ENCODE peak calls at places on chromosomes 16 and 17, in seven cellular contexts. K, E, M, O, P, Q and B are unnamed samples.

GRCh38 chr17:44209786-44210341 is 9.6 kb downstream of the UBTF start:
- DNase-seq in E (no peak), Q (no peak), K (no peak), P (no peak), M (no peak), O (no peak), B (no peak)

GRCh38 chr17:5373112-5373511 is 46.4 kb downstream of the NUP88 start:
- DNase-seq in E (no peak), O (no peak), M (no peak), P (no peak), Q (no peak), K (no peak), B (no peak)

GRCh38 chr16:84738255-84739038 is 38.6 kb downstream of the USP10 start:
- DNase-seq in M (peak), O (peak), E (peak), Q (peak), K (peak), P (peak), B (peak)

GRCh38 chr17:35217107-35217506 is 22.9 kb upstream of the SLC35G3 start:
- DNase-seq in E (no peak), Q (no peak), O (no peak), P (no peak), K (no peak), M (no peak), B (no peak)

GRCh38 chr17:58096892-58097291 is 13.7 kb downstream of the DYNLL2 start:
- DNase-seq in Q (no peak), O (no peak), K (no peak), P (no peak), M (no peak), E (no peak), B (no peak)

GRCh38 chr17:7213895-7214299 is 5.7 kb downstream of the DLG4 start:
- DNase-seq in O (no peak), P (peak), M (peak), Q (peak), K (peak), E (peak), B (peak)

GRCh38 chr16:5490499-5490898 is 392.9 kb upstream of the EEF2KMT start:
- DNase-seq in O (peak), K (peak), Q (peak), M (no peak), P (no peak), E (peak), B (no peak)

GRCh38 chr17:2433696-2434095 is 32.8 kb upstream of the MNT start:
- DNase-seq in M (no peak), E (no peak), O (no peak), Q (no peak), P (no peak), K (no peak), B (no peak)

GRCh38 chr17:16986391-16986790 is 14.5 kb upstream of the TNFRSF13B start:
- DNase-seq in O (no peak), M (no peak), E (no peak), Q (no peak), K (no peak), P (no peak), B (no peak)

GRCh38 chr17:58535431-58535830 is 21.0 kb upstream of the MTMR4 start:
- DNase-seq in P (no peak), O (no peak), M (no peak), Q (no peak), E (no peak), K (no peak), B (no peak)

DNA sequence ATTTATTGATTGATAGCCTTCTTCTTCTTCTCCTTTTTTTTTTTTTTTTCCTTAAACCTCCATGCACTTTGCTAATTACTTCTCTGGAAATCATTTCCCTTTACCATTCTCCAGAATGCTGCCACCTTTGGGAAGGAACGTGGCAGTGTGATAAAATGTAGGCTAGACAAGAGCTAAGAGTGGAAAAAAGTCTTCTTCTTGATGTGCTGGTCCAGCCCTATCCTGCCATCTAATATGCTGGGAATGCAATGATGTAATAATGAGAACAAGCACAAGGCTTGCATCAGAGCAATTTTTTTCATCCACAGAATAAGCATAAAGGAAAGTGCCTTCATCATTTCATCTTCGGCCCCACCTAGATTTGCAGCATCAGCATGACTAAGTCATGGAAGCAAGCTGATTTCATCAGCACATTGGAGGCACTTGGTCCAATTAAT is 128.7 kb upstream of the ZFHX3 start:
- DNase-seq in E (no peak), O (no peak), M (no peak), Q (no peak), P (no peak), K (no peak), B (no peak)
- TF ChIP-seq CTCF in E (no peak), O (peak), M (peak), Q (no peak), P (no peak), K (peak), B (peak)

GRCh38 chr17:50841949-50842354 is 6.6 kb downstream of the WFIKKN2 start:
- DNase-seq in K (peak), P (peak), E (peak), M (peak), O (peak), Q (peak), B (peak)
- TF ChIP-seq CTCF in K (peak), P (peak), E (peak), M (peak), O (peak), Q (peak), B (peak)

GRCh38 chr16:82456683-82457082 is 170.1 kb upstream of the CDH13 start:
- DNase-seq in P (no peak), Q (peak), M (peak), O (peak), K (peak), E (peak), B (no peak)
- TF ChIP-seq CTCF in P (no peak), Q (peak), M (peak), O (peak), K (peak), E (no peak), B (peak)

GRCh38 chr16:88022076-88023042 is 71.1 kb downstream of the BANP start:
- DNase-seq in Q (no peak), P (no peak), M (no peak), O (no peak), E (no peak), K (no peak), B (no peak)
- TF ChIP-seq CTCF in Q (no peak), P (no peak), M (no peak), O (no peak), E (no peak), K (no peak), B (no peak)

GRCh38 chr17:65561394-65562205 is at the start of gene AXIN2:
- DNase-seq in E (peak), M (peak), Q (peak), K (peak), O (peak), P (peak), B (peak)
- TF ChIP-seq CTCF in E (peak), M (peak), Q (no peak), K (peak), O (no peak), P (peak), B (peak)

GRCh38 chr17:30570191-30570590 is 93.0 kb downstream of the GOSR1 start:
- DNase-seq in M (no peak), Q (no peak), E (no peak), P (no peak), O (no peak), K (no peak), B (no peak)

GRCh38 chr17:30576326-30576861 is 99.2 kb downstream of the GOSR1 start:
- DNase-seq in P (no peak), E (no peak), M (no peak), O (no peak), Q (no peak), K (no peak), B (no peak)

GRCh38 chr17:30571921-30572320 is 94.7 kb downstream of the GOSR1 start:
- DNase-seq in P (no peak), Q (no peak), M (no peak), E (no peak), O (no peak), K (no peak), B (no peak)

GRCh38 chr17:30570596-30571265 is 93.5 kb downstream of the GOSR1 start:
- DNase-seq in O (no peak), E (no peak), K (no peak), M (no peak), Q (no peak), P (no peak), B (no peak)

DNA sequence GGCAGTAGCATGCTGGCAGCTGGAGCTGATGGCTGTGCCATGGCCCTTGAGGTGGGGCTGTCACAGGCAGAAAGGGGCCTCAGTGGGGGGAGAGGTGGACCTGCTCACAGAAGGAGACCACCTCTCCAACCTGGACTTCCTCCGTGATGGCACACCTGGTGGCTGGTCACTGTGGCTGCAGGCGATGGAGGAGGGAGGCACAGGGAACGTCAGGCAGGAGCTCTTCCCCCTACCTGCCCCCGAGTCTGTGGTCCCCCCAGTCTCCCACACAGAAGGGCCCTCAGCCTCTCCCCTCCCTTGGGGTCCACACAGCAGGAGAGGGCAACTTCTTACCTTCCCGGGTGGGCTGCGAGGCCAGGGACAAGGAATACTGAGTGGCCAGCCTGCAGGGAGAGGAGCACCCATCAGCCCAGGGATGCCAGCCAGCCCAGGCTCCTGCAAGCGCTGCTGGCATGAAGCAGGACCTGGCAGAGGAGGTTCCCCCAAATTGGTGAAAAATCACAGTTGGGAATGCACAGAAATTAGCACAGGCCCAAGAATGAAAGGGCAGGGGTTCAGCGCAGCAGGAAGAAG is 96.5 kb downstream of the GOSR1 start:
- DNase-seq in M (no peak), P (no peak), K (no peak), O (no peak), E (no peak), Q (no peak), B (no peak)
- TF ChIP-seq CTCF in M (no peak), P (no peak), K (peak), O (no peak), E (no peak), Q (no peak), B (no peak)

DNA sequence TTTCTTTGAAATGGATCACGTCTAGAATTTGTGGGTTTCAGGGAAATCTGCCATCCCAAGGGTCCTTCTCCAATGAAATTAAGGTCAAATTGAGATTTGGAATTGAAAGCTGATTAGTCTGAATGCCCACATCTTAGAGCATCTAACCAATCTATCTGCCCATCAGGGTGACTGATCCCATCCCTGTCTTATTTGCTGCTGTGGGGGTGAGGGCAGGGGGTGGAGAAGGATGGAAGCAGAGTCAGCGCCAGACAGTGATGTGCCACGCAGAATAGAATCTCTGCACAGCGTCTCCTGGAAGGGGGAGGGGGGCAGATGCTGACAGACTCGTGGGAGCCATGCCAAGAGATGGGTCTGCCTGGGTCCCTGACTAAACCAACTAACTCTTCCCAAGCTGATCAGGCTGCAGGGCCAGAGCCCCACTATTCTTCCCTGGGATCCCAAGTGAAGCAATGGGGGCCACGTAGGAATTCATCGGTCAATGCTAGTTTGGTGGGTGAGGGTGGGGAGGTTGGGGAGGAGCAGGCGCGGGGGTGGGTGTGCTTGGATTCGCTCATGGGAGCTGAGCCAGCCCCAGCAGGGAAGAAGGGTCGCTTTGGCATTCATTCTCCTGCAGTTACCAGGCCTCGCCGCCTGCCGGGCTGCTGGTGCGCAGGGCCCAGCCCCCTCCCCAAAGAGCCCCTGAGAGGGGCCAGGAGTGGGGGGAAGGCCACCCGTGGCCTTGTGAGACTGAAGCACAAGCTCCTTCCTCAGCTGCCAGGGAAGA is 32.2 kb downstream of the CDK5RAP3 start:
- DNase-seq in E (no peak), O (no peak), Q (peak), K (no peak), P (no peak), M (no peak), B (no peak)
- TF ChIP-seq CTCF in E (no peak), O (no peak), Q (peak), K (peak), P (no peak), M (no peak), B (peak)

GRCh38 chr16:70251651-70252354 is at the start of gene EXOSC6:
- DNase-seq in O (peak), M (peak), E (peak), K (peak), P (peak), Q (peak), B (peak)

GRCh38 chr16:70254095-70254964 is 2.6 kb upstream of the EXOSC6 start:
- DNase-seq in O (no peak), P (no peak), M (no peak), E (no peak), K (no peak), Q (no peak), B (no peak)

GRCh38 chr16:70252355-70252988 is 732 bp upstream of the EXOSC6 start:
- DNase-seq in M (no peak), P (no peak), Q (peak), K (no peak), E (no peak), O (no peak), B (no peak)

GRCh38 chr16:70254965-70255286 is 3.2 kb upstream of the EXOSC6 start:
- DNase-seq in Q (no peak), O (no peak), M (no peak), K (no peak), E (no peak), P (no peak), B (no peak)

DNA sequence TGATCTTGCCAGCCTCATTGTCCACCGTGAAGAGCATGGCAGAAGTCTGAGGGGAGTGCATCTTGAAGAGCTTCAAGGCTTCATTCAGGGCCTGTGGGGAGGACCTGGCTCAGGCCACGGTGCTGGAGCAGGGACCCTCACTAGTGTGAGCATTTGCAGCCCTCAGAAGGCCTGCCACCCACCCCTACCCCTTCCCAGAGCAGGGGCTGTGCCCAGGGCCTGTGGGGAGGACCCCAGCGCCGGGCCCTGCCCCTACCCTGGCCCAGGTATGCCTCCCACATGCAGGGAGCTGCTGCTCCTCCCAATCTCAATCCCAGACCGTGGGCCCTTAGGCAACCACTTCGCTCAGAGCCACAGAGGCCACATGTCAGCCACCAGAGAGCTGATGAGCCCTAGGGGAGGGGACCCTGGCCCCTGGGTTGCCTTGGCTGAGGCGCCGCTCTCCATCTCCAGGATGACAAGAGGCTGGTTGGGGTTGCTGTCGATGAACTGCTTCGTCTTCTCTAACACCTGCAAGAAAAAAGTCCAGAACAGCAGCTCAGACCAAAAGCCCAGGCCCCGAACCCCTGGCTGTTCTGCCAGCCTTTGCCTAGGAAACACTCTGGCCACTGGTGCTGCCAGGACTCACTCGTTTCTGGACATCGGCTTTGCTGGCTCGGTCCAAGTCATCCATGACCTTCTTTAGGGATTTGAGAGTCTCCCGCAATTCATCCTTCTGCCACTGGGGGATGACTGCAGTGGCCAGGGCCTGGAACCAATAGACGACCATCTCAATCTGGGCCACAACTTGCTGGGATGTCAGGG is 1.8 kb upstream of the EXOSC6 start:
- DNase-seq in E (peak), K (no peak), P (no peak), Q (peak), M (no peak), O (no peak), B (no peak)
- TF ChIP-seq CTCF in E (no peak), K (peak), P (no peak), Q (peak), M (peak), O (peak), B (peak)